ENCODE peak calls at places on chromosomes 4 and X, in six cellular contexts. P is CD8-positive, alpha-beta T cell; K is keratinocyte; S is neural progenitor cell; Y is CD4-positive, CD25-positive, alpha-beta regulatory T cell; Z is Peyer's patch. R is an unnamed sample.

GRCh38 chrX:148555101-148555500 is 54.7 kb downstream of the AFF2 start:
- DNase-seq in P (no peak), K (no peak), S (peak; percentile 32), Y (no peak), Z (no peak), R (no peak)

GRCh38 chr4:75912968-75913367 is 10.7 kb upstream of the PPEF2 start:
- DNase-seq in P (no peak), K (no peak), S (no peak), Y (no peak), Z (no peak), R (no peak)

GRCh38 chr4:177861551-177862094 is 419.4 kb upstream of the AGA start:
- DNase-seq in P (no peak), K (no peak), S (no peak), Y (no peak), Z (no peak), R (no peak)

GRCh38 chr4:151658959-151659593 is 101.7 kb downstream of the GATB start:
- DNase-seq in P (no peak), K (no peak), S (no peak), Y (no peak), Z (no peak), R (peak; percentile 44)

GRCh38 chrX:8191022-8191421 is 20.0 kb upstream of the VCX2 start:
- DNase-seq in P (no peak), K (peak; percentile 72), S (no peak), Y (no peak), Z (no peak), R (no peak)

GRCh38 chr4:109729155-109729562 is 711 bp downstream of the PLA2G12A start:
- DNase-seq in P (no peak), K (no peak), S (peak; percentile 11), Y (no peak), Z (no peak), R (peak; percentile 14)

GRCh38 chr4:76074468-76074867 is at the start of gene ART3:
- DNase-seq in P (no peak), K (no peak), S (no peak), Y (no peak), Z (no peak), R (no peak)

GRCh38 chrX:70479197-70479969 is 34.7 kb downstream of the DLG3 start:
- DNase-seq in P (no peak), K (no peak), S (no peak), Y (no peak), Z (no peak), R (no peak)

GRCh38 chrX:133670394-133670793 is 255.1 kb upstream of the GPC4 start:
- DNase-seq in P (no peak), K (no peak), S (peak; percentile 35), Y (no peak), Z (no peak), R (peak; percentile 12)

GRCh38 chr4:165385124-165385523 is 6.3 kb downstream of the CPE start:
- DNase-seq in P (no peak), K (no peak), S (no peak), Y (no peak), Z (no peak), R (no peak)

GRCh38 chr4:96531836-96532235 is 691.9 kb downstream of the PDHA2 start:
- DNase-seq in P (no peak), K (no peak), S (no peak), Y (no peak), Z (no peak), R (no peak)

GRCh38 chrX:45031830-45032229 is 158.8 kb downstream of the KDM6A start:
- DNase-seq in P (no peak), K (no peak), S (no peak), Y (no peak), Z (no peak), R (no peak)

GRCh38 chrX:54530358-54530900 is 410 bp downstream of the GNL3L start:
- DNase-seq in P (no peak), K (no peak), S (no peak), Y (no peak), Z (no peak), R (peak; percentile 21)

GRCh38 chrX:140756948-140757347 is 47.4 kb downstream of the LINC00632 start:
- DNase-seq in P (no peak), K (no peak), S (no peak), Y (no peak), Z (no peak), R (no peak)

GRCh38 chrX:135572436-135572835 is 52.0 kb downstream of the INTS6L start:
- DNase-seq in P (no peak), K (no peak), S (no peak), Y (no peak), Z (no peak), R (peak; percentile 4)

GRCh38 chr4:175873707-175874106 is 61.6 kb upstream of the GPM6A start:
- DNase-seq in P (no peak), K (no peak), S (no peak), Y (no peak), Z (no peak), R (no peak)

GRCh38 chr4:163107754-163108153 is 58.9 kb downstream of the NAF1 start:
- DNase-seq in P (no peak), K (no peak), S (no peak), Y (no peak), Z (no peak), R (no peak)

GRCh38 chr4:182795446-182796238 is 121.5 kb downstream of the DCTD start:
- DNase-seq in P (no peak), K (no peak), S (no peak), Y (no peak), Z (no peak), R (no peak)

GRCh38 chr4:145623831-145624230 is 4.6 kb downstream of the MMAA start:
- DNase-seq in P (no peak), K (no peak), S (no peak), Y (no peak), Z (no peak), R (no peak)

GRCh38 chrX:107775734-107776511 is at the start of gene TSC22D3:
- DNase-seq in P (peak; percentile 24), K (peak; percentile 15), S (peak; percentile 87), Y (peak; percentile 38), Z (peak; percentile 83), R (peak; percentile 38)

GRCh38 chrX:129678881-129679195 is 24.1 kb upstream of the APLN start:
- DNase-seq in P (no peak), K (no peak), S (no peak), Y (no peak), Z (no peak), R (no peak)
- H3K4me3 ChIP-seq in P (peak overlapping the region; percentile 58), K (no peak overlapping the region), S (no peak overlapping the region), Y (peak overlapping the region; percentile 53), Z (peak overlapping the region; percentile 31), R (no peak overlapping the region)

GRCh38 chrX:39283239-39283638 is 482.0 kb downstream of the MID1IP1 start:
- DNase-seq in P (no peak), K (no peak), S (no peak), Y (no peak), Z (no peak), R (no peak)
- H3K9me3 ChIP-seq in P (no peaks in the 10 kb centered on the region), K (peaks cover 2% of the 10 kb centered on the region), S (peaks cover 9% of the 10 kb centered on the region), Y (peaks cover 11% of the 10 kb centered on the region), Z (no peaks in the 10 kb centered on the region), R (peaks cover 6% of the 10 kb centered on the region)

GRCh38 chr4:53695540-53696463 is 104.5 kb upstream of the LNX1 start:
- DNase-seq in P (no peak), K (no peak), S (no peak), Y (no peak), Z (no peak), R (no peak)
- H3K4me3 ChIP-seq in P (no peak overlapping the region), K (no peak overlapping the region), S (no peak overlapping the region), Y (no peak overlapping the region), Z (no peak overlapping the region), R (no peak overlapping the region)

GRCh38 chrX:2220296-2220695 is 280.5 kb downstream of the DHRSX start:
- DNase-seq in P (no peak), K (no peak), S (no peak), Y (no peak), Z (no peak), R (no peak)
- H3K9me3 ChIP-seq in P (peaks cover 13% of the 10 kb centered on the region), K (peaks cover 12% of the 10 kb centered on the region), S (no peaks in the 10 kb centered on the region), Y (peaks cover 31% of the 10 kb centered on the region), Z (peaks cover 43% of the 10 kb centered on the region), R (peaks cover 26% of the 10 kb centered on the region)

DNA sequence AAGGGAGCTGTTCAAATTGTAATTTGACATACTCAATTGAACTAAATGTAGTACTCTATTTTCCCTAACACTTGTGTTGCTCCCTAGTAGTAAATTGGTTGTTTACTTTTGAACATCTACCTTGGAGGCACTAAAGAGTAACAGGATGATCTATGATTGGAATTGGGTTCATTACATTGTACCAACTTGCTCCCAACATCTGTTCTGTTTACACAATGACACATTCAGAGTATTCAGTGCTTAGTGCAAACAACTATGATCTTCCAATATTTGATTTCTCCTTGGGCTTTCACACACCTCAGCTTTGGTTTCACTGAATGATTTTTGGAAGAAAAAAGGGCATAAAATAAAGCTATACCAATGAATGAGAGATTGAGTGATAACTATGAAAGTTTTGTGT is 121.8 kb downstream of the CORIN start:
- DNase-seq in P (no peak), K (no peak), S (no peak), Y (no peak), Z (no peak), R (no peak)
- H3K4me3 ChIP-seq in P (no peak overlapping the region), K (no peak overlapping the region), S (no peak overlapping the region), Y (no peak overlapping the region), Z (no peak overlapping the region), R (no peak overlapping the region)

DNA sequence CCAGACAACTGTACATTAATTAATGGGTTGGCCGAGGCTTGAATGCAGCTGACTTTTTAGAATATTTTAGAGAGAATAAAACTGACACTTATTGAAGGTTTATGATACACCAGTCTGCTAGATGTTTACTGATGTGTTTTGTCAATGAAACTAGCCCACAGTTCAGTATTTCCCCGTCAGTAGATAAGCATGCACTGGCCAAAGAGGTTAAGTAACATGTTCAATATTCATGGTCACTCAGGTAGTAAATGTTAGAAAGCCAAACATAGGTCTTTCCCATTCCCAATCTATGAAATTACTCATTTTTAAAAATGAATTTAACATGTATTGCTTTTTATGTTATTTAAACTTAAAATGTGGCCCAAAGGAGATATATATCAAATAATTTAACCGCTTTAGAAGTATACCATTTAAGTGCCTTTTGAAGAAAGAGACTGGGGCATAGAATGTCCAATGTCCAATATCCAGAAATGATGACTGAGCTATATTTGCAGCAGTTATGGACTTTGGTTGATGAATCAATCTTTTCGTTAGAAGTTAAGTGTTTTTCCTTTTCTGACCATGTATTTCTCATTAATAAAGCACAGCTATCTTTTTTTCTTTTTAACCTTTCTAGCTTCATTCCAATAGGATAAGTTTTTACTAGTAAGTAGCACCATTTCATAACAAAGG is 156.1 kb downstream of the RAPGEF2 start:
- DNase-seq in P (no peak), K (no peak), S (no peak), Y (no peak), Z (no peak), R (no peak)
- H3K9me3 ChIP-seq in P (no peaks in the 10 kb centered on the region), K (no peaks in the 10 kb centered on the region), S (no peaks in the 10 kb centered on the region), Y (no peaks in the 10 kb centered on the region), Z (no peaks in the 10 kb centered on the region), R (no peaks in the 10 kb centered on the region)